ENCODE peak calls at places on chromosomes 7 and 10, in seven cellular contexts. One of them, this sample, is unnamed.

GRCh38 chr10:46550076-46550790 is 6.2 kb downstream of the GPRIN2 start:
- DNase-seq in IMR-90: no peak
- DNase-seq in Peyer's patch: peak; percentile 51
- DNase-seq in gastrocnemius medialis: peak; percentile 1
- DNase-seq in HCT116: no peak
- DNase-seq in GM12878: no peak
- DNase-seq in transverse colon: peak; percentile 7
- DNase-seq in this sample: no peak

GRCh38 chr10:124736491-124737136 is 7.6 kb downstream of the FAM53B start:
- DNase-seq in IMR-90: peak; percentile 82
- DNase-seq in Peyer's patch: peak; percentile 86
- DNase-seq in gastrocnemius medialis: peak; percentile 90
- DNase-seq in HCT116: no peak
- DNase-seq in GM12878: no peak
- DNase-seq in transverse colon: peak; percentile 86
- DNase-seq in this sample: peak; percentile 93

GRCh38 chr7:41247128-41247865 is 455.6 kb downstream of the INHBA start:
- DNase-seq in IMR-90: peak; percentile 74
- DNase-seq in Peyer's patch: no peak
- DNase-seq in gastrocnemius medialis: no peak
- DNase-seq in HCT116: peak; percentile 54
- DNase-seq in GM12878: no peak
- DNase-seq in transverse colon: no peak
- DNase-seq in this sample: no peak

GRCh38 chr7:29289156-29290021 is 94.8 kb downstream of the CHN2 start:
- DNase-seq in IMR-90: no peak
- DNase-seq in Peyer's patch: no peak
- DNase-seq in gastrocnemius medialis: no peak
- DNase-seq in HCT116: no peak
- DNase-seq in GM12878: peak; percentile 33
- DNase-seq in transverse colon: peak; percentile 12
- DNase-seq in this sample: no peak

GRCh38 chr7:944744-945143 is 9.7 kb downstream of the ADAP1 start:
- DNase-seq in IMR-90: no peak
- DNase-seq in Peyer's patch: no peak
- DNase-seq in gastrocnemius medialis: no peak
- DNase-seq in HCT116: no peak
- DNase-seq in GM12878: no peak
- DNase-seq in transverse colon: no peak
- DNase-seq in this sample: no peak

GRCh38 chr7:112546723-112547513 is 66.1 kb downstream of the LSMEM1 start:
- DNase-seq in IMR-90: peak; percentile 5
- DNase-seq in Peyer's patch: no peak
- DNase-seq in gastrocnemius medialis: no peak
- DNase-seq in HCT116: no peak
- DNase-seq in GM12878: no peak
- DNase-seq in transverse colon: no peak
- DNase-seq in this sample: no peak

GRCh38 chr7:71298378-71298777 is 166.4 kb downstream of the GALNT17 start:
- DNase-seq in IMR-90: no peak
- DNase-seq in Peyer's patch: no peak
- DNase-seq in gastrocnemius medialis: no peak
- DNase-seq in HCT116: no peak
- DNase-seq in GM12878: no peak
- DNase-seq in transverse colon: no peak
- DNase-seq in this sample: no peak

GRCh38 chr10:93160829-93161228 is 87.1 kb downstream of the CYP26A1 start:
- DNase-seq in IMR-90: peak; percentile 39
- DNase-seq in Peyer's patch: no peak
- DNase-seq in gastrocnemius medialis: peak; percentile 11
- DNase-seq in HCT116: no peak
- DNase-seq in GM12878: no peak
- DNase-seq in transverse colon: peak; percentile 28
- DNase-seq in this sample: no peak

GRCh38 chr10:102599565-102600327 is 44.5 kb upstream of the TRIM8 start:
- DNase-seq in IMR-90: no peak
- DNase-seq in Peyer's patch: no peak
- DNase-seq in gastrocnemius medialis: no peak
- DNase-seq in HCT116: no peak
- DNase-seq in GM12878: no peak
- DNase-seq in transverse colon: no peak
- DNase-seq in this sample: no peak
- TF ChIP-seq POLR2A in IMR-90: no peak
- TF ChIP-seq POLR2A in Peyer's patch: no peak
- TF ChIP-seq POLR2A in gastrocnemius medialis: no peak
- TF ChIP-seq POLR2A in HCT116: no peak
- TF ChIP-seq POLR2A in GM12878: no peak
- TF ChIP-seq POLR2A in transverse colon: no peak
- TF ChIP-seq POLR2A in this sample: no peak

GRCh38 chr10:132743925-132744490 is 41.9 kb downstream of the NKX6-2 start:
- DNase-seq in IMR-90: peak; percentile 49
- DNase-seq in Peyer's patch: no peak
- DNase-seq in gastrocnemius medialis: no peak
- DNase-seq in HCT116: no peak
- DNase-seq in GM12878: no peak
- DNase-seq in transverse colon: no peak
- DNase-seq in this sample: no peak

GRCh38 chr10:132740542-132741066 is 45.3 kb downstream of the NKX6-2 start:
- DNase-seq in IMR-90: no peak
- DNase-seq in Peyer's patch: no peak
- DNase-seq in gastrocnemius medialis: no peak
- DNase-seq in HCT116: no peak
- DNase-seq in GM12878: no peak
- DNase-seq in transverse colon: peak; percentile 31
- DNase-seq in this sample: no peak

GRCh38 chr10:132742167-132742836 is 43.6 kb downstream of the NKX6-2 start:
- DNase-seq in IMR-90: no peak
- DNase-seq in Peyer's patch: no peak
- DNase-seq in gastrocnemius medialis: no peak
- DNase-seq in HCT116: no peak
- DNase-seq in GM12878: no peak
- DNase-seq in transverse colon: peak; percentile 43
- DNase-seq in this sample: no peak

GRCh38 chr10:132744839-132745238 is 41.1 kb downstream of the NKX6-2 start:
- DNase-seq in IMR-90: no peak
- DNase-seq in Peyer's patch: no peak
- DNase-seq in gastrocnemius medialis: no peak
- DNase-seq in HCT116: no peak
- DNase-seq in GM12878: no peak
- DNase-seq in transverse colon: no peak
- DNase-seq in this sample: no peak

GRCh38 chr10:132742837-132743194 is 43.1 kb downstream of the NKX6-2 start:
- DNase-seq in IMR-90: no peak
- DNase-seq in Peyer's patch: no peak
- DNase-seq in gastrocnemius medialis: no peak
- DNase-seq in HCT116: no peak
- DNase-seq in GM12878: no peak
- DNase-seq in transverse colon: no peak
- DNase-seq in this sample: no peak
- H3K36me3 ChIP-seq in IMR-90: no peaks in the 10 kb centered on the region
- H3K36me3 ChIP-seq in Peyer's patch: no peaks in the 10 kb centered on the region
- H3K36me3 ChIP-seq in gastrocnemius medialis: no peaks in the 10 kb centered on the region
- H3K36me3 ChIP-seq in HCT116: no peaks in the 10 kb centered on the region
- H3K36me3 ChIP-seq in GM12878: no peaks in the 10 kb centered on the region
- H3K36me3 ChIP-seq in transverse colon: no peaks in the 10 kb centered on the region
- H3K36me3 ChIP-seq in this sample: no peaks in the 10 kb centered on the region

GRCh38 chr10:87862644-87863101 is 660 bp downstream of the KLLN start:
- DNase-seq in IMR-90: peak; percentile 57
- DNase-seq in Peyer's patch: no peak
- DNase-seq in gastrocnemius medialis: no peak
- DNase-seq in HCT116: no peak
- DNase-seq in GM12878: no peak
- DNase-seq in transverse colon: no peak
- DNase-seq in this sample: no peak
- TF ChIP-seq POLR2A in IMR-90: no peak
- TF ChIP-seq POLR2A in Peyer's patch: no peak
- TF ChIP-seq POLR2A in gastrocnemius medialis: no peak
- TF ChIP-seq POLR2A in HCT116: no peak
- TF ChIP-seq POLR2A in GM12878: no peak
- TF ChIP-seq POLR2A in transverse colon: no peak
- TF ChIP-seq POLR2A in this sample: no peak

GRCh38 chr10:73017955-73018480 is 63.4 kb upstream of the PLA2G12B start:
- DNase-seq in IMR-90: no peak
- DNase-seq in Peyer's patch: no peak
- DNase-seq in gastrocnemius medialis: no peak
- DNase-seq in HCT116: no peak
- DNase-seq in GM12878: no peak
- DNase-seq in transverse colon: no peak
- DNase-seq in this sample: no peak
- H3K36me3 ChIP-seq in IMR-90: peaks cover 47% of the 10 kb centered on the region
- H3K36me3 ChIP-seq in Peyer's patch: no peaks in the 10 kb centered on the region
- H3K36me3 ChIP-seq in gastrocnemius medialis: peaks cover 68% of the 10 kb centered on the region
- H3K36me3 ChIP-seq in HCT116: peaks cover 10% of the 10 kb centered on the region
- H3K36me3 ChIP-seq in GM12878: peaks cover 30% of the 10 kb centered on the region
- H3K36me3 ChIP-seq in transverse colon: no peaks in the 10 kb centered on the region
- H3K36me3 ChIP-seq in this sample: peaks cover 32% of the 10 kb centered on the region

GRCh38 chr7:92833766-92834605 is 2.4 kb downstream of the CDK6 start:
- DNase-seq in IMR-90: peak; percentile 78
- DNase-seq in Peyer's patch: peak; percentile 92
- DNase-seq in gastrocnemius medialis: peak; percentile 35
- DNase-seq in HCT116: no peak
- DNase-seq in GM12878: no peak
- DNase-seq in transverse colon: peak; percentile 88
- DNase-seq in this sample: no peak

GRCh38 chr7:92831716-92832622 is 4.4 kb downstream of the CDK6 start:
- DNase-seq in IMR-90: peak; percentile 96
- DNase-seq in Peyer's patch: no peak
- DNase-seq in gastrocnemius medialis: no peak
- DNase-seq in HCT116: no peak
- DNase-seq in GM12878: no peak
- DNase-seq in transverse colon: peak; percentile 21
- DNase-seq in this sample: no peak

GRCh38 chr7:92834661-92835139 is 1.7 kb downstream of the CDK6 start:
- DNase-seq in IMR-90: no peak
- DNase-seq in Peyer's patch: peak; percentile 74
- DNase-seq in gastrocnemius medialis: no peak
- DNase-seq in HCT116: no peak
- DNase-seq in GM12878: no peak
- DNase-seq in transverse colon: peak; percentile 40
- DNase-seq in this sample: no peak

GRCh38 chr7:92832623-92833023 is 3.8 kb downstream of the CDK6 start:
- DNase-seq in IMR-90: no peak
- DNase-seq in Peyer's patch: no peak
- DNase-seq in gastrocnemius medialis: no peak
- DNase-seq in HCT116: no peak
- DNase-seq in GM12878: no peak
- DNase-seq in transverse colon: no peak
- DNase-seq in this sample: peak; percentile 89

DNA sequence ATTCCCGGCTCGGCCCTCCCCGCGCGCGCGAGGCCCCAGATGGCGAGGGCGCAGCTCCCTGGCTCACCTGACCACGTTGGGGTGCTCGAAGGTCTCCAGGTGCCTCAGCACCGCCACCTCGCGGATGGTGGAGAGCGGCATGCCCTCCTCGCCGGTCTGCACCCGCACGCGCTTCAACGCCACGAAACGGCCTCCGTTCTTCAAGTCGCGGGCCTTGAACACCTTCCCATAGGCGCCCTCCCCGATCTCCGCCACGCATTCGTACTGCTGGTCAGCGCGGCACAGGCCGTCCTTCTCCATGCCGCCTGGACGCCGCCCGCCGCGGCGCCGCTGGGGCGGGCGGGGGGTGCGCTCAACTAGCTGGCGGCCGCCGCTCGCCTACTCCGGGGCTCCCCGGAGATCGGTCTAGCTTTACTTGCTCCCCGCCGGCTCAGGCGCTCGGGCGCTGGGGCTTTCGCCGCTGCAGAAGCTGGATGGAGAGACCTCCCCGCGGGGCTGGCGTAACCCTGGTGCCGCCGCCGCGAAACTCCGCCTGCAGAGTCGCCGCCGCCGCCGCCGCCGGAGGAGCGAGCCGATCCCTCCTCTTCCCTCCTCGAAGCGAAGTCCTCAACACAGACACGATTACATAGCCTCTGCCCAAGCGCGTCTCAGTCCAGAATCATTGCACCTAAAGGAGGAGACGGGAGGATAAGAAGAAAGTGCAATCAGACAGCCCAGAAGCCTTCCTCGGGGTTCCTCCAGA is 3.2 kb downstream of the CDK6 start:
- DNase-seq in IMR-90: peak; percentile 74
- DNase-seq in Peyer's patch: peak; percentile 95
- DNase-seq in gastrocnemius medialis: peak; percentile 35
- DNase-seq in HCT116: peak; percentile 70
- DNase-seq in GM12878: no peak
- DNase-seq in transverse colon: peak; percentile 93
- DNase-seq in this sample: no peak
- TF ChIP-seq POLR2A in IMR-90: peak; percentile 32
- TF ChIP-seq POLR2A in Peyer's patch: peak; percentile 15
- TF ChIP-seq POLR2A in gastrocnemius medialis: no peak
- TF ChIP-seq POLR2A in HCT116: no peak
- TF ChIP-seq POLR2A in GM12878: peak; percentile 77
- TF ChIP-seq POLR2A in transverse colon: peak; percentile 31
- TF ChIP-seq POLR2A in this sample: no peak

GRCh38 chr7:128959296-128959695 is 21.6 kb downstream of the IRF5 start:
- DNase-seq in IMR-90: no peak
- DNase-seq in Peyer's patch: no peak
- DNase-seq in gastrocnemius medialis: no peak
- DNase-seq in HCT116: no peak
- DNase-seq in GM12878: no peak
- DNase-seq in transverse colon: no peak
- DNase-seq in this sample: no peak

GRCh38 chr7:128957613-128958012 is 19.9 kb downstream of the IRF5 start:
- DNase-seq in IMR-90: no peak
- DNase-seq in Peyer's patch: no peak
- DNase-seq in gastrocnemius medialis: no peak
- DNase-seq in HCT116: no peak
- DNase-seq in GM12878: no peak
- DNase-seq in transverse colon: no peak
- DNase-seq in this sample: no peak

GRCh38 chr7:128962837-128963236 is 25.1 kb downstream of the IRF5 start:
- DNase-seq in IMR-90: no peak
- DNase-seq in Peyer's patch: no peak
- DNase-seq in gastrocnemius medialis: no peak
- DNase-seq in HCT116: no peak
- DNase-seq in GM12878: no peak
- DNase-seq in transverse colon: no peak
- DNase-seq in this sample: no peak

GRCh38 chr7:128963327-128963757 is 25.6 kb downstream of the IRF5 start:
- DNase-seq in IMR-90: peak; percentile 37
- DNase-seq in Peyer's patch: no peak
- DNase-seq in gastrocnemius medialis: no peak
- DNase-seq in HCT116: no peak
- DNase-seq in GM12878: peak; percentile 79
- DNase-seq in transverse colon: no peak
- DNase-seq in this sample: no peak

DNA sequence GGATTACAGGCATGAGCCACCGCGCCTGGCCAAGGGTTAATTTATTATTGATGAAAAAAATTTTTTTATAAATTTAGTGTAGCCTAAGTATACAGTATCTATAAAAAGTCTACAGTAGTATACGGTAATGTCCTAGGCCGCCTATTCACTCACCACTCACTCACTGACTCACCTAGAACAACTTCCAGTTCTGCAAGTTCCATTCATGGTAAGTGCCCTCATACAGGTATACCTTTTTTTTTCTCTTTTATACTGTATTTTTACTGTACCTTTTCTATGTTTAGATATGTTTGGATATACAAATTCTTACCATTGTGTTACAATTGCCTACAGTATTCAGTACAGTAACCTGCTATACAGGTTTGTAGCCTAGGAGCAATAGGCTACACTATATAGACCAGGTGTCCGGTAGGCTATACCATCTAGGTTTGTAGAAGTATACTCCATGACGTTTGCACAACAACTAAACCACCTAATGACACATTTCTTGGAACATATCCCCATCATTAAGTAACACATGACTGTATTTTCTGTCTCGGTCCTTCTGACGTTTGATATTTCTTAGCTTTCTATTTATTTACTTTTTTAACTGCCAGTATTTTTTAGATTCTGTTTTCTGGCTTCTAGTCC is 23.4 kb downstream of the IRF5 start:
- DNase-seq in IMR-90: no peak
- DNase-seq in Peyer's patch: no peak
- DNase-seq in gastrocnemius medialis: no peak
- DNase-seq in HCT116: no peak
- DNase-seq in GM12878: no peak
- DNase-seq in transverse colon: no peak
- DNase-seq in this sample: no peak
- H3K36me3 ChIP-seq in IMR-90: peaks cover 19% of the 10 kb centered on the region
- H3K36me3 ChIP-seq in Peyer's patch: no peaks in the 10 kb centered on the region
- H3K36me3 ChIP-seq in gastrocnemius medialis: peaks cover 52% of the 10 kb centered on the region
- H3K36me3 ChIP-seq in HCT116: peaks cover 39% of the 10 kb centered on the region
- H3K36me3 ChIP-seq in GM12878: peaks cover 24% of the 10 kb centered on the region
- H3K36me3 ChIP-seq in transverse colon: no peaks in the 10 kb centered on the region
- H3K36me3 ChIP-seq in this sample: no peaks in the 10 kb centered on the region